ENCODE peak calls at places on chromosomes 3 and 15, in six cellular contexts. One of them, this sample, is unnamed.

GRCh38 chr15:77599899-77600298 is 32.8 kb downstream of the LINGO1 start:
- DNase-seq in vagina: no peak
- DNase-seq in transverse colon: peak; percentile 33
- DNase-seq in sigmoid colon: peak; percentile 85
- DNase-seq in heart left ventricle: peak; percentile 77
- DNase-seq in IMR-90: peak; percentile 22
- DNase-seq in this sample: no peak

GRCh38 chr3:196134691-196135090 is 52.8 kb upstream of the TFRC start:
- DNase-seq in vagina: no peak
- DNase-seq in transverse colon: no peak
- DNase-seq in sigmoid colon: no peak
- DNase-seq in heart left ventricle: no peak
- DNase-seq in IMR-90: no peak
- DNase-seq in this sample: no peak

GRCh38 chr15:71237456-71238188 is 122.4 kb downstream of the THSD4 start:
- DNase-seq in vagina: peak; percentile 81
- DNase-seq in transverse colon: peak; percentile 88
- DNase-seq in sigmoid colon: no peak
- DNase-seq in heart left ventricle: peak; percentile 91
- DNase-seq in IMR-90: peak; percentile 96
- DNase-seq in this sample: peak; percentile 26

GRCh38 chr3:110821586-110821985 is 250.0 kb upstream of the NECTIN3 start:
- DNase-seq in vagina: no peak
- DNase-seq in transverse colon: no peak
- DNase-seq in sigmoid colon: no peak
- DNase-seq in heart left ventricle: no peak
- DNase-seq in IMR-90: peak; percentile 19
- DNase-seq in this sample: no peak

GRCh38 chr3:190225186-190225692 is 97.0 kb downstream of the CLDN1 start:
- DNase-seq in vagina: no peak
- DNase-seq in transverse colon: no peak
- DNase-seq in sigmoid colon: no peak
- DNase-seq in heart left ventricle: no peak
- DNase-seq in IMR-90: peak; percentile 42
- DNase-seq in this sample: no peak

GRCh38 chr3:45075821-45076625 is 49.9 kb downstream of the CLEC3B start:
- DNase-seq in vagina: no peak
- DNase-seq in transverse colon: no peak
- DNase-seq in sigmoid colon: no peak
- DNase-seq in heart left ventricle: no peak
- DNase-seq in IMR-90: no peak
- DNase-seq in this sample: no peak

GRCh38 chr15:48962662-48963523 is 826 bp downstream of the SHC4 start:
- DNase-seq in vagina: no peak
- DNase-seq in transverse colon: no peak
- DNase-seq in sigmoid colon: peak; percentile 70
- DNase-seq in heart left ventricle: peak; percentile 60
- DNase-seq in IMR-90: peak; percentile 61
- DNase-seq in this sample: peak; percentile 85

GRCh38 chr3:193978446-193978845 is 157.5 kb upstream of the HES1 start:
- DNase-seq in vagina: no peak
- DNase-seq in transverse colon: no peak
- DNase-seq in sigmoid colon: no peak
- DNase-seq in heart left ventricle: no peak
- DNase-seq in IMR-90: no peak
- DNase-seq in this sample: no peak

GRCh38 chr3:98855811-98856400 is 45.6 kb downstream of the DCBLD2 start:
- DNase-seq in vagina: no peak
- DNase-seq in transverse colon: no peak
- DNase-seq in sigmoid colon: no peak
- DNase-seq in heart left ventricle: no peak
- DNase-seq in IMR-90: peak; percentile 94
- DNase-seq in this sample: no peak

GRCh38 chr3:88882121-88882520 is 225.3 kb upstream of the EPHA3 start:
- DNase-seq in vagina: no peak
- DNase-seq in transverse colon: no peak
- DNase-seq in sigmoid colon: no peak
- DNase-seq in heart left ventricle: no peak
- DNase-seq in IMR-90: no peak
- DNase-seq in this sample: no peak

GRCh38 chr3:107065094-107065861 is 312.0 kb upstream of the CCDC54 start:
- DNase-seq in vagina: no peak
- DNase-seq in transverse colon: no peak
- DNase-seq in sigmoid colon: no peak
- DNase-seq in heart left ventricle: peak; percentile 26
- DNase-seq in IMR-90: no peak
- DNase-seq in this sample: peak; percentile 84

GRCh38 chr3:40608091-40608490 is 83.3 kb downstream of the ZNF621 start:
- DNase-seq in vagina: no peak
- DNase-seq in transverse colon: no peak
- DNase-seq in sigmoid colon: no peak
- DNase-seq in heart left ventricle: peak; percentile 38
- DNase-seq in IMR-90: no peak
- DNase-seq in this sample: no peak

GRCh38 chr3:58356054-58356453 is 23.4 kb downstream of the PXK start:
- DNase-seq in vagina: no peak
- DNase-seq in transverse colon: peak; percentile 13
- DNase-seq in sigmoid colon: no peak
- DNase-seq in heart left ventricle: peak; percentile 31
- DNase-seq in IMR-90: no peak
- DNase-seq in this sample: no peak

GRCh38 chr3:183210341-183210740 is 42.7 kb upstream of the B3GNT5 start:
- DNase-seq in vagina: no peak
- DNase-seq in transverse colon: no peak
- DNase-seq in sigmoid colon: no peak
- DNase-seq in heart left ventricle: no peak
- DNase-seq in IMR-90: no peak
- DNase-seq in this sample: no peak

GRCh38 chr15:21261396-21261964 is 178.8 kb downstream of the POTEB3 start:
- DNase-seq in vagina: no peak
- DNase-seq in transverse colon: no peak
- DNase-seq in sigmoid colon: peak; percentile 65
- DNase-seq in heart left ventricle: peak; percentile 23
- DNase-seq in IMR-90: no peak
- DNase-seq in this sample: peak; percentile 85

DNA sequence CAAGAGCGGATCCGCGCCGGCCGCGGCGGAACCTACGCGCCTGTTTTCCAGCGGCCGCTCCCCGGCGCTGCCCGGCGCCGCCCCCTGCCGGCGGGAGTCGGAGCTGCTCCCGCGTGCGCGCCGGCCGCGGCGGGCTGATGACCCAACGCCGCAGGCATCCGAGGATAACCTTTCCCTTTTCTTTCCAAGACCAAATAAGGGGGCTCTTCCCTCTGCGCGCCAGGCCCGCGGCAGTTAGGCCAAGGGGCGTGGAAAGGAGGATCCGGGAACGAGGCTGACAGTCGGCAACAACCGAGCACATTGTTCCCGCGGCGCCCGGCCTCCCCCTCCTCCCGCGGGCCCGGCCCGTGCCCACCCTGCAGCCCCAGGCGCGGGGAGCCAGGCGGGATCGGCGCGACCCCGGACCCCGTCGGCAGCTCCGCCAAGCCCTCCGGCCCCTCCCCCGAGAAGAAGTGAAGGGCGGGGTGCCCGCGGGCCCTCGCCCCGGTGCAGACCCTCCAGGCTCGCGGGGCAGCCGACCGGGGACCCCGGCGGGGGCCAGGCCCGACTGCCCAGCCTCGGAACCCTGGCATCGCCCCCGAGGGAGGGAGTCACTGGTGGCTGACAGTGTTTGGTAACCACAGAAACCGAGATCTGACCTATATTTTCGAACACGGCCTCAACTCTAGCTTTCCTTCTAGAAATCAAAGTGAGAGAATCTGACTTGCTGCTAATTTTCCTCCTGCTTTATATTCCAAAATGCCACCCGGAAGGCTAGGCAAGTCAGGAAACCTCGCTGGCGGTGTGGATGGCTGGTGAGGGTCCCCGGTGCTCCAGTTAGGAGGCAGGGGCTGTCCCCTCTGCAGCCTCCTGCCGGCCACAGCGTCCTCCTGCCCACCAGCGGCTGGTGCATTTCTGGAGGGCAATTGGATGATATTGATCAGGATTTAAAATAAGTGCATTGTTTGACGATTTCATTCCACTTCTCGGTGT is 45.6 kb upstream of the SYNM start:
- DNase-seq in vagina: no peak
- DNase-seq in transverse colon: peak; percentile 71
- DNase-seq in sigmoid colon: peak; percentile 96
- DNase-seq in heart left ventricle: peak; percentile 85
- DNase-seq in IMR-90: peak; percentile 87
- DNase-seq in this sample: peak; percentile 94
- TF ChIP-seq POLR2A in vagina: no peak
- TF ChIP-seq POLR2A in transverse colon: no peak
- TF ChIP-seq POLR2A in sigmoid colon: no peak
- TF ChIP-seq POLR2A in heart left ventricle: no peak
- TF ChIP-seq POLR2A in IMR-90: peak; percentile 58
- TF ChIP-seq POLR2A in this sample: no peak

GRCh38 chr3:79516795-79517194 is 251.0 kb downstream of the ROBO1 start:
- DNase-seq in vagina: no peak
- DNase-seq in transverse colon: no peak
- DNase-seq in sigmoid colon: no peak
- DNase-seq in heart left ventricle: no peak
- DNase-seq in IMR-90: no peak
- DNase-seq in this sample: no peak

GRCh38 chr3:79517766-79518413 is 249.9 kb downstream of the ROBO1 start:
- DNase-seq in vagina: no peak
- DNase-seq in transverse colon: no peak
- DNase-seq in sigmoid colon: no peak
- DNase-seq in heart left ventricle: no peak
- DNase-seq in IMR-90: peak; percentile 39
- DNase-seq in this sample: no peak

GRCh38 chr3:79521221-79521848 is 246.5 kb downstream of the ROBO1 start:
- DNase-seq in vagina: no peak
- DNase-seq in transverse colon: no peak
- DNase-seq in sigmoid colon: no peak
- DNase-seq in heart left ventricle: no peak
- DNase-seq in IMR-90: peak; percentile 32
- DNase-seq in this sample: no peak
- TF ChIP-seq CTCF in vagina: no peak
- TF ChIP-seq CTCF in transverse colon: peak; percentile 46
- TF ChIP-seq CTCF in sigmoid colon: peak; percentile 13
- TF ChIP-seq CTCF in heart left ventricle: peak; percentile 65
- TF ChIP-seq CTCF in IMR-90: peak; percentile 63
- TF ChIP-seq CTCF in this sample: no peak

GRCh38 chr15:39594764-39595620 is 14.1 kb downstream of the THBS1 start:
- DNase-seq in vagina: no peak
- DNase-seq in transverse colon: no peak
- DNase-seq in sigmoid colon: no peak
- DNase-seq in heart left ventricle: no peak
- DNase-seq in IMR-90: peak; percentile 57
- DNase-seq in this sample: no peak
- TF ChIP-seq POLR2A in vagina: no peak
- TF ChIP-seq POLR2A in transverse colon: no peak
- TF ChIP-seq POLR2A in sigmoid colon: no peak
- TF ChIP-seq POLR2A in heart left ventricle: no peak
- TF ChIP-seq POLR2A in IMR-90: no peak
- TF ChIP-seq POLR2A in this sample: no peak

GRCh38 chr3:74139648-74140047 is 474.8 kb downstream of the CNTN3 start:
- DNase-seq in vagina: no peak
- DNase-seq in transverse colon: no peak
- DNase-seq in sigmoid colon: no peak
- DNase-seq in heart left ventricle: no peak
- DNase-seq in IMR-90: no peak
- DNase-seq in this sample: no peak
- TF ChIP-seq CTCF in vagina: no peak
- TF ChIP-seq CTCF in transverse colon: no peak
- TF ChIP-seq CTCF in sigmoid colon: no peak
- TF ChIP-seq CTCF in heart left ventricle: no peak
- TF ChIP-seq CTCF in IMR-90: peak; percentile 30
- TF ChIP-seq CTCF in this sample: no peak

GRCh38 chr3:134250717-134251220 is at the start of gene RYK:
- DNase-seq in vagina: no peak
- DNase-seq in transverse colon: peak; percentile 86
- DNase-seq in sigmoid colon: peak; percentile 84
- DNase-seq in heart left ventricle: peak; percentile 90
- DNase-seq in IMR-90: peak; percentile 64
- DNase-seq in this sample: peak; percentile 96
- TF ChIP-seq POLR2A in vagina: peak; percentile 75
- TF ChIP-seq POLR2A in transverse colon: peak; percentile 50
- TF ChIP-seq POLR2A in sigmoid colon: peak; percentile 37
- TF ChIP-seq POLR2A in heart left ventricle: no peak
- TF ChIP-seq POLR2A in IMR-90: no peak
- TF ChIP-seq POLR2A in this sample: peak; percentile 63

GRCh38 chr3:49940667-49941249 is 808 bp downstream of the RBM6 start:
- DNase-seq in vagina: no peak
- DNase-seq in transverse colon: no peak
- DNase-seq in sigmoid colon: peak; percentile 6
- DNase-seq in heart left ventricle: no peak
- DNase-seq in IMR-90: no peak
- DNase-seq in this sample: no peak

GRCh38 chr3:49937081-49937480 is 2.9 kb upstream of the RBM6 start:
- DNase-seq in vagina: no peak
- DNase-seq in transverse colon: no peak
- DNase-seq in sigmoid colon: no peak
- DNase-seq in heart left ventricle: no peak
- DNase-seq in IMR-90: no peak
- DNase-seq in this sample: no peak

DNA sequence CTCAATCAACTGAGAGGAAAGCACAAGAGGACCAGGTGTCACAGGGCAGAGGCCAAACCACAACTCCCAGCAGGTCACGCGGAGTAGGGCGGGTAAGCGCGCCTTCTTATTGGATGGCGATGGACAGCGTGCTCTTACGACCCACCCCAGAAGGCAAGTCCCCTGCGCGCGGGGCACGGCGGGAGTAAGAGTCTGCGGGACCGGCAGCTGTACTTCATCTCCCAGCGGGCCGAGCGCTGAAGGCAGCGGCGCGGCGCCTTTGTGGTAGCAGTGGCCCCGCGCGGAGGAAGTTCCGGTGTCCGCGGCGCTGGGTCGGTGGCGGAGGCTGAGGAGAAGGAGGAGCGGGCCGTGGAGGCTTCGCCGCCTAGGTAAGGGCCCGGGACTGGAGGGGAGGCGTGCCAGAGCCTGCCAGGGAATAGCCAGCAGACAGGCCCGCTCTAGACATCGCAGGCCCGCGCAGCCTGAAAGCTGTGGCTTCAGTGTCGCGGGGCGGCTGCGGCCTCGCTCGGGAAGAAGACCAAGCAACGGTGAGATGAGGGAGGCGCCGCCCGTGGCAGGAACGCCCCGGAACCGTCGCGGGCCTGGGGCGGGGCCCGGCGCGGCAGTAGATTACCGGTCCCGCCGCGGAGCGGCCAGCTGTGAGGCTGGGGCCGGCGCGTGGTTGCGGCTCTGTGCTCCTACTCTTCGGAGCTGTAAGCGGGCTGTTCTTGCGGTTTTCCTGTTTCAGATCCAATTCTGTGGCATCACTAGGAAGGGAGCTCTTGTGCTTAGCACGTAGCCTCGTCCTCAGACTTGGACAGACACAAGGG is at the start of gene RBM6:
- DNase-seq in vagina: peak; percentile 98
- DNase-seq in transverse colon: peak; percentile 98
- DNase-seq in sigmoid colon: peak; percentile 99
- DNase-seq in heart left ventricle: peak; percentile 99
- DNase-seq in IMR-90: peak; percentile 97
- DNase-seq in this sample: peak; percentile 100
- TF ChIP-seq CTCF in vagina: no peak
- TF ChIP-seq CTCF in transverse colon: peak; percentile 7
- TF ChIP-seq CTCF in sigmoid colon: no peak
- TF ChIP-seq CTCF in heart left ventricle: no peak
- TF ChIP-seq CTCF in IMR-90: no peak
- TF ChIP-seq CTCF in this sample: no peak

This sample was measured in lower leg skin.